ENCODE peak calls at places on chromosomes 4 and X, in nine cellular contexts. Y, W, X, U, L, P, S, I and V are unnamed samples.

GRCh38 chr4:156946508-156947197 is 24.9 kb downstream of the PDGFC start:
- DNase-seq in Y (no peak), W (no peak), X (peak; percentile 97), U (no peak), L (no peak), P (no peak), S (no peak), I (no peak), V (peak; percentile 88)

GRCh38 chr4:6893449-6894085 is 16.1 kb upstream of the TBC1D14 start:
- DNase-seq in Y (no peak), W (no peak), X (no peak), U (no peak), L (no peak), P (no peak), S (no peak), I (no peak), V (no peak)

GRCh38 chrX:70452143-70452733 is 7.6 kb downstream of the DLG3 start:
- DNase-seq in Y (no peak), W (peak; percentile 54), X (peak; percentile 47), U (no peak), L (no peak), P (peak; percentile 62), S (peak; percentile 68), I (peak; percentile 25), V (no peak)

GRCh38 chr4:94595880-94596483 is 144.2 kb downstream of the PDLIM5 start:
- DNase-seq in Y (no peak), W (no peak), X (peak; percentile 63), U (no peak), L (no peak), P (no peak), S (no peak), I (no peak), V (peak; percentile 27)

GRCh38 chr4:147793973-147794690 is 62.2 kb downstream of the ARHGAP10 start:
- DNase-seq in Y (no peak), W (no peak), X (no peak), U (no peak), L (no peak), P (no peak), S (no peak), I (no peak), V (no peak)

GRCh38 chr4:155674669-155675071 is 8.0 kb downstream of the GUCY1A1 start:
- DNase-seq in Y (no peak), W (no peak), X (no peak), U (no peak), L (no peak), P (no peak), S (no peak), I (no peak), V (no peak)

GRCh38 chrX:120426599-120426998 is 42.5 kb downstream of the LAMP2 start:
- DNase-seq in Y (no peak), W (no peak), X (no peak), U (no peak), L (no peak), P (no peak), S (no peak), I (no peak), V (no peak)

GRCh38 chr4:20313237-20314030 is 61.7 kb downstream of the SLIT2 start:
- DNase-seq in Y (no peak), W (peak; percentile 78), X (no peak), U (no peak), L (no peak), P (peak; percentile 79), S (peak; percentile 72), I (no peak), V (no peak)

GRCh38 chr4:60128916-60129315 is 1071.2 kb upstream of the ADGRL3 start:
- DNase-seq in Y (no peak), W (no peak), X (peak; percentile 2), U (no peak), L (no peak), P (no peak), S (no peak), I (no peak), V (no peak)

GRCh38 chr4:154590329-154591006 is at the start of gene FGA:
- DNase-seq in Y (no peak), W (no peak), X (no peak), U (no peak), L (no peak), P (no peak), S (no peak), I (no peak), V (no peak)

GRCh38 chrX:48492293-48492910 is 16.4 kb upstream of the PORCN start:
- DNase-seq in Y (no peak), W (no peak), X (peak; percentile 36), U (no peak), L (no peak), P (no peak), S (no peak), I (no peak), V (no peak)

GRCh38 chr4:147122697-147123472 is 177.2 kb upstream of the TTC29 start:
- DNase-seq in Y (no peak), W (no peak), X (no peak), U (no peak), L (no peak), P (no peak), S (no peak), I (no peak), V (no peak)

GRCh38 chr4:159487284-159487747 is 384.4 kb downstream of the RAPGEF2 start:
- DNase-seq in Y (peak; percentile 1), W (peak; percentile 61), X (peak; percentile 85), U (no peak), L (peak; percentile 6), P (peak; percentile 59), S (peak; percentile 74), I (no peak), V (peak; percentile 53)

GRCh38 chrX:99242001-99242400 is 1168.1 kb downstream of the PCDH19 start:
- DNase-seq in Y (no peak), W (no peak), X (no peak), U (no peak), L (no peak), P (no peak), S (no peak), I (no peak), V (no peak)

GRCh38 chr4:55485821-55486220 is 60.9 kb downstream of the CLOCK start:
- DNase-seq in Y (no peak), W (no peak), X (no peak), U (no peak), L (no peak), P (no peak), S (no peak), I (no peak), V (no peak)

GRCh38 chrX:101493225-101493624 is 8.0 kb downstream of the ARMCX4 start:
- DNase-seq in Y (no peak), W (no peak), X (no peak), U (no peak), L (no peak), P (no peak), S (no peak), I (no peak), V (no peak)

GRCh38 chrX:24760601-24761000 is 66.9 kb downstream of the POLA1 start:
- DNase-seq in Y (no peak), W (no peak), X (no peak), U (no peak), L (no peak), P (no peak), S (no peak), I (no peak), V (no peak)

GRCh38 chr4:74874785-74875367 is 58.0 kb upstream of the PARM1 start:
- DNase-seq in Y (no peak), W (peak; percentile 23), X (peak; percentile 79), U (no peak), L (no peak), P (no peak), S (no peak), I (no peak), V (peak; percentile 51)

GRCh38 chr4:39698424-39699009 is 581 bp downstream of the UBE2K start:
- DNase-seq in Y (peak; percentile 60), W (peak; percentile 58), X (peak; percentile 57), U (peak; percentile 74), L (peak; percentile 70), P (peak; percentile 73), S (peak; percentile 85), I (no peak), V (peak; percentile 63)

GRCh38 chr4:53899544-53900274 is 164.7 kb downstream of the CHIC2 start:
- DNase-seq in Y (no peak), W (no peak), X (no peak), U (no peak), L (no peak), P (no peak), S (no peak), I (no peak), V (no peak)

GRCh38 chrX:38117485-38117884 is 103.2 kb downstream of the SRPX start:
- DNase-seq in Y (no peak), W (no peak), X (peak; percentile 36), U (no peak), L (no peak), P (peak; percentile 37), S (no peak), I (no peak), V (no peak)

GRCh38 chr4:118173956-118174355 is 139.7 kb downstream of the NDST3 start:
- DNase-seq in Y (no peak), W (no peak), X (peak; percentile 65), U (no peak), L (no peak), P (no peak), S (no peak), I (no peak), V (no peak)

GRCh38 chr4:72318771-72319170 is 250.2 kb downstream of the ADAMTS3 start:
- DNase-seq in Y (no peak), W (no peak), X (peak; percentile 43), U (no peak), L (no peak), P (no peak), S (no peak), I (no peak), V (peak; percentile 46)

GRCh38 chr4:54553001-54553400 is 104.8 kb upstream of the KIT start:
- DNase-seq in Y (no peak), W (no peak), X (no peak), U (no peak), L (no peak), P (no peak), S (no peak), I (no peak), V (no peak)